ENCODE peak calls at places on chromosomes 2 and 18, in eight cellular contexts. I, M, U, J, R, P, Z and O are unnamed samples.

GRCh38 chr2:238105506-238106338 is 5.6 kb downstream of the ESPNL start:
- DNase-seq in M (no peak), R (no peak), I (no peak), U (no peak), P (no peak), Z (no peak), J (no peak), O (no peak)

GRCh38 chr2:222866358-222866960 is 5.6 kb downstream of the ACSL3 start:
- DNase-seq in R (no peak), I (no peak), Z (no peak), U (no peak), M (no peak), P (no peak), J (no peak), O (no peak)

GRCh38 chr2:207484444-207485391 is 45.0 kb upstream of the CREB1 start:
- DNase-seq in U (no peak), P (no peak), Z (no peak), J (no peak), M (no peak), I (no peak), R (peak), O (no peak)

GRCh38 chr2:29224693-29225551 is 109.7 kb downstream of the CLIP4 start:
- DNase-seq in U (no peak), I (no peak), R (no peak), M (no peak), Z (no peak), P (no peak), J (no peak), O (no peak)

GRCh38 chr2:65435625-65436168 is 3.3 kb upstream of the SPRED2 start:
- DNase-seq in J (peak), U (peak), I (peak), Z (no peak), P (peak), M (peak), R (peak), O (peak)

GRCh38 chr2:19120941-19121750 is 237.3 kb downstream of the OSR1 start:
- DNase-seq in P (peak), Z (no peak), M (no peak), I (peak), R (no peak), U (no peak), J (no peak), O (peak)

GRCh38 chr2:172698041-172698863 is 37.4 kb upstream of the RAPGEF4 start:
- DNase-seq in R (no peak), P (peak), M (no peak), U (peak), I (no peak), Z (no peak), J (no peak), O (peak)

GRCh38 chr2:159156834-159157233 is 129.7 kb downstream of the WDSUB1 start:
- DNase-seq in P (no peak), U (no peak), Z (no peak), I (no peak), J (no peak), M (no peak), R (no peak), O (no peak)

GRCh38 chr2:157830696-157831570 is 45.2 kb downstream of the ACVR1 start:
- DNase-seq in U (peak), M (no peak), R (no peak), P (peak), J (no peak), Z (no peak), I (no peak), O (peak)

GRCh38 chr2:37625781-37626548 is 45.5 kb downstream of the CDC42EP3 start:
- DNase-seq in M (no peak), Z (peak), U (no peak), I (no peak), R (peak), P (no peak), J (no peak), O (no peak)

GRCh38 chr2:240203031-240203841 is 62.8 kb upstream of the OTOS start:
- DNase-seq in J (no peak), R (no peak), Z (no peak), P (no peak), U (no peak), M (no peak), I (no peak), O (no peak)

GRCh38 chr2:129611456-129611855 is 368.0 kb upstream of the RAB6C start:
- DNase-seq in P (no peak), Z (no peak), J (no peak), I (no peak), R (no peak), U (no peak), M (no peak), O (no peak)

GRCh38 chr18:67771271-67771670 is 254.8 kb upstream of the DSEL start:
- DNase-seq in R (no peak), U (no peak), M (no peak), J (no peak), I (no peak), P (peak), Z (no peak), O (no peak)

GRCh38 chr18:9661564-9661963 is 46.5 kb upstream of the RAB31 start:
- DNase-seq in I (no peak), P (peak), U (no peak), Z (no peak), M (no peak), R (no peak), J (no peak), O (no peak)

GRCh38 chr2:157233506-157233905 is 24.0 kb upstream of the GALNT5 start:
- DNase-seq in R (no peak), Z (no peak), M (no peak), J (no peak), P (no peak), I (no peak), U (no peak), O (no peak)

GRCh38 chr2:38600242-38600891 is 2.4 kb downstream of the HNRNPLL start:
- DNase-seq in U (no peak), R (no peak), P (no peak), I (no peak), M (no peak), Z (no peak), J (no peak), O (no peak)